ENCODE peak calls at places on chromosomes 11 and 22, in seven cellular contexts. I is psoas muscle, H is AG04450, B is astrocyte, T is mammary epithelial cell, E is esophagus squamous epithelium, Y is trophoblast cell. S is an unnamed sample.

GRCh38 chr11:36777302-36777701 is 179.3 kb upstream of the RAG2 start:
- DNase-seq in H (no peak), Y (no peak), E (no peak), T (no peak), I (no peak), B (no peak), S (no peak)

GRCh38 chr22:24683671-24684070 is 80.7 kb downstream of the GGT1 start:
- DNase-seq in T (no peak), B (peak), Y (peak), I (no peak), H (peak), E (no peak), S (no peak)

GRCh38 chr22:27749597-27750225 is 51.8 kb downstream of the MN1 start:
- DNase-seq in I (no peak), Y (no peak), E (no peak), H (no peak), T (peak), B (peak), S (no peak)

GRCh38 chr11:118901494-118902335 is 18.0 kb downstream of the CXCR5 start:
- DNase-seq in B (no peak), H (no peak), T (no peak), I (peak), Y (no peak), E (no peak), S (no peak)

GRCh38 chr22:39686776-39687525 is 116.4 kb downstream of the CACNA1I start:
- DNase-seq in H (no peak), E (no peak), T (no peak), Y (no peak), I (no peak), B (no peak), S (no peak)

GRCh38 chr11:64608636-64609035 is 17.6 kb downstream of the SLC22A12 start:
- DNase-seq in B (no peak), Y (no peak), H (no peak), I (no peak), E (no peak), T (no peak), S (no peak)

GRCh38 chr11:105189586-105189985 is 50.0 kb upstream of the CARD18 start:
- DNase-seq in Y (peak), I (no peak), B (no peak), T (peak), H (no peak), E (no peak), S (no peak)

GRCh38 chr11:108319541-108320145 is 96.8 kb downstream of the ATM start:
- DNase-seq in Y (peak), B (peak), H (no peak), I (no peak), T (peak), E (no peak), S (no peak)

GRCh38 chr22:40176921-40177737 is 596 bp upstream of the TNRC6B start:
- DNase-seq in I (no peak), B (peak), H (no peak), E (no peak), Y (peak), T (peak), S (peak)

GRCh38 chr11:133531971-133532651 is at the start of gene OPCML:
- DNase-seq in I (no peak), E (no peak), B (no peak), Y (no peak), T (no peak), H (no peak), S (no peak)

GRCh38 chr22:17087176-17088131 is 2.7 kb downstream of the IL17RA start:
- DNase-seq in Y (no peak), E (no peak), I (no peak), T (no peak), H (peak), B (peak), S (no peak)

GRCh38 chr11:126304457-126305072 is 705 bp downstream of the DCPS start:
- DNase-seq in B (no peak), H (no peak), Y (no peak), T (no peak), I (no peak), E (no peak), S (no peak)

GRCh38 chr22:46381142-46381541 is 45.6 kb downstream of the TRMU start:
- DNase-seq in B (peak), T (peak), I (no peak), E (no peak), Y (peak), H (no peak), S (no peak)

GRCh38 chr11:60305906-60306619 is 21.0 kb upstream of the MS4A6E start:
- DNase-seq in B (no peak), T (peak), I (no peak), E (no peak), Y (peak), H (no peak), S (no peak)

GRCh38 chr22:48099251-48099650 is 1336.8 kb downstream of the TBC1D22A start:
- DNase-seq in I (no peak), B (no peak), T (no peak), E (no peak), Y (no peak), H (no peak), S (no peak)

GRCh38 chr22:46522743-46523300 is 14.6 kb downstream of the CELSR1 start:
- DNase-seq in H (no peak), Y (peak), E (no peak), I (no peak), T (no peak), B (no peak), S (no peak)

GRCh38 chr22:32520612-32521011 is 46.0 kb downstream of the FBXO7 start:
- DNase-seq in H (no peak), E (no peak), I (no peak), Y (no peak), B (no peak), T (no peak), S (no peak)

GRCh38 chr22:22143448-22143847 is 101.1 kb upstream of the VPREB1 start:
- DNase-seq in T (no peak), H (no peak), I (no peak), Y (no peak), E (no peak), B (no peak), S (no peak)

GRCh38 chr11:60810151-60810550 is 25.0 kb downstream of the MS4A10 start:
- DNase-seq in B (no peak), T (no peak), E (no peak), H (no peak), I (peak), Y (no peak), S (no peak)

GRCh38 chr11:304061-304506 is 3.5 kb upstream of the IFITM2 start:
- DNase-seq in B (no peak), I (peak), Y (no peak), H (no peak), E (no peak), T (no peak), S (no peak)

GRCh38 chr11:83933008-83933407 is 646.8 kb upstream of the CCDC90B start:
- DNase-seq in B (no peak), H (no peak), I (no peak), T (no peak), Y (no peak), E (no peak), S (no peak)

GRCh38 chr11:12084191-12084717 is 26.1 kb upstream of the MICAL2 start:
- DNase-seq in T (no peak), I (no peak), H (no peak), E (no peak), Y (peak), B (no peak), S (no peak)
- H3K27ac ChIP-seq in T (no peak), I (no peak), H (no peak), E (no peak), Y (no peak), B (peak), S (no peak)

GRCh38 chr11:6608011-6608410 is 4.0 kb downstream of the TAF10 start:
- DNase-seq in E (no peak), H (no peak), Y (peak), I (no peak), B (no peak), T (no peak), S (no peak)
- H3K27ac ChIP-seq in E (peak), H (peak), Y (peak), I (peak), B (peak), T (no peak), S (no peak)

DNA sequence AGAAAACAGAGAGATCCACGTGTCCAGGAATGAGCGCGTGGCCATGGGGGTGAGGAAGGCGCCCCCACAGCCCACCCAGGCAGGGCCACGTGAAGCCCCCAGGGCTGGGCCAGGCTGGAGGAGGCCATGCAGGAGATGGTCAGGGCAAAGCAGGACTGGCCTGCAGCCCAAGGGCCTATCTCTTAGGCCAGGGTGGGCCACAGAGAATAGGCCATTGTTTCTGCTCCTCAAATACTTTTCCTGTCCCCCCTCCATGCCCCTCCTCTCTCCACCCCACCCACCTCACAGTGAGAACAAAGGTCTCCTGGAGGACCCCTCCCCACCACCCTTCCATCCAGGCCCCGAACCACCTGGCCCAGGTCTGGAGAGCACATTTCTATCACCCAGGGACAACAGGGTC is 8.3 kb upstream of the CDC42EP1 start:
- DNase-seq in B (no peak), Y (no peak), T (no peak), H (no peak), E (no peak), I (no peak), S (no peak)
- H3K27ac ChIP-seq in B (no peak), Y (peak), T (no peak), H (no peak), E (peak), I (peak), S (no peak)

DNA sequence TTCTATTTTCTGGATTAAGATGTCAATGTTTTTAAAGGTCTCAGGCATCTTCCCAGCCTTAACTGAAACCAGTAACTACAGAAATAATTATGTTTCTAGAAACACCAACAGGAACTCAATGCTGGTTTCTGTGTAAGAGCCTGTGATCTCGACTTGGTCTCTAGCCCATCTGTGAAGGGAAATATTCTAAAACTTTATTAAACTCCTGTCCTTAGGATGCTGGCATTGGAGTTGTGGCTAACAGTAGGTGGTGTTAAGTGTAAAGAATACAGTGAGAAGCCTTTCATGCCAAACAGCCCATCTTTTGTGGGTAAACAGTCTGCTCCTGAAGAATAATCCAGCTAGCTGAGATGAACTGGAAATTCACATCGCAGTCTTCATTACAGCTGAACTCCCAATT is 133.2 kb downstream of the ADAMTS15 start:
- DNase-seq in T (peak), B (peak), I (no peak), Y (peak), E (no peak), H (no peak), S (no peak)
- H3K27ac ChIP-seq in T (peak), B (peak), I (no peak), Y (no peak), E (peak), H (no peak), S (peak)

DNA sequence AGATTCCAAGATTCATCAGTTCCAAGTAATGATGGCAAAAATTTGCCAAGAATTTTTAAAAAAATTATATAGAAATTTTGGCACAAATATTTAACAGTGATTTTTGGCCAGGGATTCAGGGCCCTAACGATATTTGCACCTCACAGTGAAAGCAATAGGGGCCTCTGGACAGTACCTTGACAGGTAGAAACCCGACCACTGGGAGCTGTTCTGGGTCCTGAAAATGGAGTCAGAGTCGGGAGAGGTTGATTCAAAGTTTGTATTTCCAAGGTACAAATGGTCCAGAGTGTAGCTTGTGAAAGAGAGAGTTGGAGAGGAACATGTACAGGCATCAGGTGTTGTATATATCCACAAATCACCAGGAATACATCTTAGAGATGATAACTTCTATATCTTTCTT is 41.6 kb downstream of the MRGPRX2 start:
- DNase-seq in I (no peak), E (no peak), T (peak), Y (peak), B (no peak), H (no peak), S (no peak)
- H3K27ac ChIP-seq in I (no peak), E (no peak), T (no peak), Y (no peak), B (no peak), H (no peak), S (no peak)

DNA sequence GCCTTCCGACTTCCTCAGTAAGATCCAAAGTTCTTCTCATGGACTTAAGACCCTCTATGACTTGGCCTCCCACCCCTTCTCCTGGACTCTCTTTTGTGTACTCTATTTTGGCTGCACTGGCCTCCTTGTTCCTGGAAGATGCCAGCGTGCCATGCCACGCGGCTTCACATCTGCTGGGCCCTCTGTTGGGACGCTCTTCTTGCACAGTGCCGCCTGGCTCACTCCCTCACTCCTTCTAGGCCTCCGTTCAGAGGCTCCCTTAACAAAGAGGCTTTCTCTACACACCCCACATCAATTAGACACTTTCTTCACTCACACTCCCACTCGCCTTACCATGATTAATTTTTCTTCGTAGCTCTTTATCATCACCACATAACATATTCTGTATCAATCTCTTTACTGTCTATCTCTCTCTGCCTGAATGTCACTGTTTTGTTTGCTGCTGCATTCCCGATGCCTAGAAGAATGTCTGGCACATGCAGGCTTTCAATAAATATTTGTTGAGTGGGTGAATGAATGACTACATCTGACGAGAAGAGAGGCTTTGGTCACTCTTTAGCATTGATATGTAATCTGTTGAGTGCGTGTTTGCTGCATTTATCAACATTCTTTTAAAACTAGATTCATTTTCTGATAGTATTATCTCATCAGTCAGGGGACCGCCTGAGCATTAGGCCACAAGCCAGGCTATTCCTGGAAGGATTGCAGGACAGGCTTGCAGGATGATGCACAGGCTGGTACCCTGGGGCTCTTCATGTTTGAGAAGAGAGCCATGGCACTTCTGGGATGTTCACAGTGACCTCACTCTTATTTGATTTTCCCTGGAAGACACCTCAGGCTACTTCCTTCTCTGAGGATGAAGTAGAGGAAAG is 60.6 kb upstream of the AMPD3 start:
- DNase-seq in H (no peak), B (peak), T (no peak), Y (peak), I (no peak), E (no peak), S (peak)
- H3K27ac ChIP-seq in H (peak), B (peak), T (no peak), Y (no peak), I (no peak), E (peak), S (no peak)

GRCh38 chr11:72720047-72720446 is 32.2 kb downstream of the ARAP1 start:
- DNase-seq in B (no peak), H (no peak), I (peak), T (no peak), Y (no peak), E (no peak), S (no peak)

GRCh38 chr11:72719551-72719950 is 32.7 kb downstream of the ARAP1 start:
- DNase-seq in I (peak), Y (no peak), E (no peak), H (no peak), T (no peak), B (no peak), S (no peak)

GRCh38 chr11:72721689-72722049 is 30.5 kb downstream of the ARAP1 start:
- DNase-seq in B (peak), T (no peak), I (peak), Y (peak), E (no peak), H (no peak), S (peak)

GRCh38 chr11:72721276-72721675 is 30.9 kb downstream of the ARAP1 start:
- DNase-seq in Y (no peak), I (peak), T (no peak), H (no peak), B (no peak), E (no peak), S (no peak)

DNA sequence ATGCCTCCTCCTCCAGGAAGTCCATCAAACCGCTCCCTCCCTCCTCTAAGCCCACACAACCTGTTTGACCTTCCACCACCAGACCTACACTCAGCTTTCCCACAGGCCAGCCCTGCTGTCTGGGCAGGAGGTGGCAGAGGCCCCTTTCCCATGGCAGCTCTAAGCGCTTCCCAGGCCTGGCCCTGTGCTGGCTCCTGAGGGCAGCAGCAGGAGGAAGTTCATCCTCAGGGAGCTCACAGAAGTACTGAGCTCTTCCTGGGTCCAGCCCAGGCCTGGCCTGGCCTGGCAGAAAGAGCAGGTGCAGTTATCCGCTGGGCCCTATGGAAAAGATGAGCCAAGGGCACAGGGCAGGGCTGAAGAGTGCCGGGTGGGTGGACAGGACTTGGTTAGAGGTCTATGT is 31.4 kb downstream of the ARAP1 start:
- DNase-seq in E (no peak), H (no peak), B (no peak), Y (no peak), I (peak), T (no peak), S (no peak)
- H3K27ac ChIP-seq in E (peak), H (no peak), B (no peak), Y (no peak), I (peak), T (peak), S (peak)

GRCh38 chr11:8321876-8322275 is 58.2 kb upstream of the LMO1 start:
- DNase-seq in B (no peak), I (peak), E (no peak), T (no peak), H (no peak), Y (no peak), S (no peak)
- H3K27ac ChIP-seq in B (no peak), I (no peak), E (no peak), T (no peak), H (no peak), Y (no peak), S (no peak)

DNA sequence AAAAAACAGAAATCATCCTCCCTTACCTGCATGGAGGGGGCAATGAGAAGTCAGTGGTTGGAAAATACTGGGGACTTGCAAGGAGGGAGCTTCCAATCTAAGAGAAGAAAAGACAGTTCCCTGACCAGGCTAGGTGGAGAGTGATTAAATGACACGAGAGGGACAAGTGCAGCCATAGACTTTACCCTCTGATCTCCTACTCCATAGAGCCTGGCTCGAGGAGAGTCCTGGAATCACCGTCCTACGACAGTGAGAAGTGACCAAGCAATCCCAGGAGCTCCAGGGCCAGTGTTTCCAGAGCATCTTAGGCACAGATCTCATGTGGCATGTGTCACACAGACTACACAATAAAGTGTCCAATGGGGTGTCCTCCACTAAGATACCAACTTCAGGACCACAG is 25.7 kb downstream of the MYH9 start:
- DNase-seq in B (no peak), I (no peak), Y (no peak), H (no peak), T (no peak), E (no peak), S (no peak)
- H3K27ac ChIP-seq in B (peak), I (no peak), Y (peak), H (peak), T (peak), E (peak), S (peak)

GRCh38 chr11:132082566-132082965 is 712.2 kb downstream of the NTM start:
- DNase-seq in Y (no peak), B (no peak), E (no peak), H (no peak), I (no peak), T (no peak), S (no peak)
- H3K27ac ChIP-seq in Y (no peak), B (no peak), E (no peak), H (no peak), I (no peak), T (no peak), S (no peak)

S was measured in keratinocyte.